ENCODE peak calls at places on chromosome 10, in eight cellular contexts. M is ovary, J is lower leg skin, Z is spleen, K is adrenal gland, D is body of pancreas, T is heart left ventricle, F is upper lobe of left lung. N is an unnamed sample.

GRCh38 chr10:102243304-102243703 is 2.0 kb upstream of the PITX3 start:
- DNase-seq in M (no peak), J (no peak), Z (no peak), K (no peak), D (no peak), T (no peak), F (no peak), N (no peak)

GRCh38 chr10:90179696-90180407 is 478.5 kb downstream of the KIF20B start:
- DNase-seq in M (no peak), J (no peak), Z (no peak), K (no peak), D (no peak), T (no peak), F (no peak), N (no peak)

GRCh38 chr10:59517961-59518360 is 155.6 kb upstream of the FAM13C start:
- DNase-seq in M (no peak), J (no peak), Z (no peak), K (no peak), D (no peak), T (no peak), F (no peak), N (no peak)

GRCh38 chr10:100895896-100896295 is 16.9 kb upstream of the SLF2 start:
- DNase-seq in M (no peak), J (no peak), Z (no peak), K (peak; percentile 5), D (no peak), T (no peak), F (no peak), N (no peak)

GRCh38 chr10:88156341-88156740 is 292.9 kb downstream of the PTEN start:
- DNase-seq in M (no peak), J (no peak), Z (no peak), K (no peak), D (no peak), T (no peak), F (no peak), N (no peak)

GRCh38 chr10:99926925-99927718 is 82.6 kb downstream of the DNMBP start:
- DNase-seq in M (peak; percentile 69), J (no peak), Z (no peak), K (peak; percentile 48), D (peak; percentile 56), T (peak; percentile 74), F (peak; percentile 27), N (no peak)

GRCh38 chr10:129598413-129598812 is 131.4 kb downstream of the MGMT start:
- DNase-seq in M (no peak), J (no peak), Z (no peak), K (no peak), D (no peak), T (no peak), F (no peak), N (no peak)

GRCh38 chr10:86163522-86164215 is 202.9 kb downstream of the GRID1 start:
- DNase-seq in M (no peak), J (no peak), Z (peak; percentile 63), K (no peak), D (no peak), T (no peak), F (no peak), N (peak; percentile 30)

GRCh38 chr10:11245510-11245909 is 227.8 kb downstream of the CELF2 start:
- DNase-seq in M (no peak), J (no peak), Z (no peak), K (no peak), D (no peak), T (no peak), F (no peak), N (no peak)

GRCh38 chr10:22560391-22561239 is 153.8 kb downstream of the PIP4K2A start:
- DNase-seq in M (no peak), J (no peak), Z (no peak), K (no peak), D (no peak), T (no peak), F (no peak), N (no peak)

GRCh38 chr10:49419005-49419404 is 23.1 kb upstream of the DRGX start:
- DNase-seq in M (no peak), J (peak; percentile 48), Z (no peak), K (no peak), D (peak; percentile 33), T (no peak), F (peak; percentile 40), N (no peak)

GRCh38 chr10:71724539-71724938 is 5.0 kb upstream of the C10orf105 start:
- DNase-seq in M (no peak), J (no peak), Z (no peak), K (no peak), D (no peak), T (no peak), F (no peak), N (no peak)

GRCh38 chr10:71727429-71728217 is 8.0 kb upstream of the C10orf105 start:
- DNase-seq in M (peak; percentile 84), J (peak; percentile 79), Z (peak; percentile 93), K (peak; percentile 78), D (peak; percentile 35), T (peak; percentile 86), F (peak; percentile 83), N (peak; percentile 92)

GRCh38 chr10:71726673-71727428 is 7.3 kb upstream of the C10orf105 start:
- DNase-seq in M (no peak), J (no peak), Z (peak; percentile 82), K (no peak), D (no peak), T (no peak), F (no peak), N (no peak)

GRCh38 chr10:71725249-71725648 is 5.7 kb upstream of the C10orf105 start:
- DNase-seq in M (no peak), J (no peak), Z (peak; percentile 79), K (no peak), D (no peak), T (no peak), F (no peak), N (no peak)

GRCh38 chr10:71725998-71726672 is 6.6 kb upstream of the C10orf105 start:
- DNase-seq in M (no peak), J (no peak), Z (no peak), K (peak; percentile 37), D (no peak), T (no peak), F (no peak), N (no peak)
- TF ChIP-seq CTCF in M (no peak), J (no peak), Z (peak; percentile 43), K (no peak), D (no peak), T (peak; percentile 44), F (peak; percentile 36), N (no peak)

DNA sequence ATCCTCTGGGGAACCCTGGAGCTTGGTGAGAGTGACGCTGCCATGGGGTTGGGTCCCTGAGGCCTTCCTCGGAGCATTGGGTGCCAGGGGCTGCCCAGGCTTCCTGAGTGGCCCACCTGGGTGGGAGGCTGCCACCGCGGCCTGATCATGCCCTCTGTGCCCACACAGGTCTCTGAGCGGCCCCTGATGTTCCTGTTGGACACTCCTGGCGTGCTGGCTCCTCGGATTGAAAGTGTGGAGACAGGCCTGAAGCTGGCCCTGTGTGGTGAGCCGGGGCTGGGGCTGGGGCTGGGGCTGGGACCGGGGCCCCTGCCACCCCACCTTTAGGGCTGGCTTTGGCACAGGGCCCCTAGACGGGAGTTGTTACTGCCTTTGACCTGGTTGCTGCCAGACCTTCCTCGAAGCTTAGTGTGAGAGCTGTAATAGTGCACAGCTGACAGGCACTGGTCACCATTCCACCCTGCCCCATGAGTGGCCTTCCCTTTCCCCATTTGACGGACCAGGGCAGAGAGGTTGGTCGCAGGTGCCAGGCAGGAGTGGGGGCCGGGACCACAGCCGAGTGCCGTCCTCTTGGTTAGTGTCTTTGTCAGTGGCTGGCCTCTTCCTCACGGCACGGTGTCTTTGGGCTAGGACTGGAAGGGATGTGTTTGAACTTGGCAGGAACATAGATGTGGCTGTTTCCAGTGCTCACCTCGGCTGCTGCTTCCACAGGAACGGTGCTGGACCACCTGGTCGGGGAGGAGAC is 8.2 kb downstream of the MTG1 start:
- DNase-seq in M (no peak), J (no peak), Z (peak; percentile 75), K (peak; percentile 19), D (no peak), T (no peak), F (no peak), N (no peak)
- TF ChIP-seq POLR2A in M (no peak), J (no peak), Z (no peak), K (no peak), D (no peak), T (no peak), F (no peak), N (no peak)

DNA sequence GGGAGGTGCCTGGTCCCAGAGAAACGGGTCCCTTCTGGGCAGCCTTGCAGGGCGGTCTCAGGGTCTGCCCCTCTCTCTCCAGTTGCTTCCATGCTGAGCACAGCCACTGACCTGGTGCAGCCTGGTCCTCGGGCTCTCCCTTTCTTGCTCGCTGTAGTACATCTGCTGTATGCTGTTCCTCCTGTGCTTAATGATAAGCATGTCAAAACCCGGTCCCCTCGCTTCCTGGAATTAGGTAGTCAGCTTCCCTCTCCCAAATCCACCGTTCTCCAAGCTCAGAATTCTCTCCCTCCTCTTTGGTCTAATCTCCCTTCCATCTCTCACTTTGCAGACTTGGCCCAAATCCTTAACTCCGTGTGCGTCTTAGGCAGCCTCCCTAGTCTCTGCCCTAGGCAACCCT is 11.0 kb upstream of the HPS1 start:
- DNase-seq in M (no peak), J (no peak), Z (no peak), K (no peak), D (no peak), T (no peak), F (no peak), N (no peak)
- TF ChIP-seq CTCF in M (no peak), J (no peak), Z (no peak), K (no peak), D (no peak), T (no peak), F (no peak), N (no peak)

DNA sequence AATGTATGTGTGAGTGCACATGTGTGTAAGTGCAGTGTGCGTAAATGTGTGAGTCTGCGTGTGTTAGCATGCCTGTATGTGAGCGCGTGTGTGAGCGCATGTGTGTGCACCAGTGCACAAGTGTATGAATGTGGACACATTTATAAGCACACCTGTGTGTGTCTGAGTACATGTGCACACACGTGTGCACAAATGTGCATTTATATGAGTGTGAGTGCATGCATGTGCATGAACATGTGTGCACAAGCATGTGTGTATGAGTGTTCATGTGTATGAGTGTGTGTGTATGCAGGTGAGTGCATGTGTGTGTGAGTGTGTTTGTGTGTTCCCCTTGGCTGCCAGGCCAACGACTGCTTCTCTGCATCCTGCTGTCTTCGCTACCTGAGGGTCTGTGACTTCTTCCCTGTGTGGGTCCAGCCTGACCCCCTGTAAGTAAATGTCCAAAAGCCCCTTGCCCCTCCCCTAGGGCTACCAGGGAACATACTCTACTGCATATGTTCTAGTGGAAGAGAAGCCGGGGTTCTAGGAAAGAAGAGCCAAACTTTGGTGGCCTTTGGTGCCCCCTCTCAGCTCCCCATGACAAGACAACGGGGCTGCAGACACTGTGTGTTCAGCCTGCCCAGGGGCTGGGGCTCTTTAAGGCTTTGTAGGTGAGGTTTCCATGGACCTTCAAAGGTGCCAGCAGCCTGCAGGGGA is 17.0 kb downstream of the GOLGA7B start:
- DNase-seq in M (no peak), J (no peak), Z (peak; percentile 39), K (no peak), D (no peak), T (no peak), F (no peak), N (no peak)
- TF ChIP-seq POLR2A in M (no peak), J (no peak), Z (no peak), K (no peak), D (no peak), T (no peak), F (no peak), N (no peak)

N was measured in suprapubic skin.